ENCODE peak calls at places on chromosomes 2 and 18, in seven cellular contexts. Y is neural progenitor cell, L is GM23338, S is Peyer's patch, N is transverse colon, D is IMR-90, I is thoracic aorta. J is an unnamed sample.

GRCh38 chr18:49030692-49031443 is 80.1 kb upstream of the SMAD7 start:
- DNase-seq in I (no peak), N (no peak), S (no peak), D (no peak), Y (no peak), L (no peak), J (no peak)

GRCh38 chr18:76992226-76993084 is 140.1 kb downstream of the MBP start:
- DNase-seq in L (no peak), I (no peak), S (no peak), D (no peak), Y (peak; percentile 50), N (no peak), J (no peak)

GRCh38 chr18:43271593-43272432 is 5.5 kb downstream of the SYT4 start:
- DNase-seq in I (no peak), S (peak; percentile 46), N (no peak), L (peak; percentile 67), Y (peak; percentile 36), D (peak; percentile 61), J (no peak)

GRCh38 chr2:228507231-228507824 is 325.8 kb upstream of the SPHKAP start:
- DNase-seq in D (no peak), L (no peak), I (no peak), Y (no peak), S (no peak), N (no peak), J (no peak)

GRCh38 chr18:51952844-51953243 is 387.2 kb upstream of the DCC start:
- DNase-seq in D (no peak), L (no peak), Y (no peak), I (no peak), S (no peak), N (no peak), J (no peak)

GRCh38 chr2:236636714-236637485 is 67.3 kb downstream of the ACKR3 start:
- DNase-seq in Y (no peak), N (no peak), S (no peak), L (no peak), I (no peak), D (no peak), J (no peak)

GRCh38 chr18:8895987-8896619 is 190.7 kb downstream of the MTCL1 start:
- DNase-seq in I (no peak), Y (no peak), L (no peak), S (no peak), D (peak; percentile 88), N (no peak), J (no peak)

GRCh38 chr18:57627488-57627887 is 5.9 kb upstream of the NARS1 start:
- DNase-seq in S (no peak), L (no peak), N (no peak), D (peak; percentile 47), Y (no peak), I (no peak), J (no peak)

GRCh38 chr2:164839914-164840457 is 1.6 kb downstream of the COBLL1 start:
- DNase-seq in L (no peak), N (no peak), D (peak; percentile 18), Y (no peak), I (no peak), S (no peak), J (no peak)

GRCh38 chr18:10928971-10929373 is 220.4 kb downstream of the PIEZO2 start:
- DNase-seq in D (peak; percentile 97), L (no peak), Y (no peak), N (no peak), I (no peak), S (no peak), J (no peak)

GRCh38 chr2:111702119-111702808 is 181.7 kb downstream of the ANAPC1 start:
- DNase-seq in L (peak; percentile 86), N (peak; percentile 67), Y (peak; percentile 68), I (no peak), S (peak; percentile 68), D (peak; percentile 58), J (peak; percentile 51)

GRCh38 chr2:171595896-171596295 is 73.6 kb downstream of the CYBRD1 start:
- DNase-seq in D (peak; percentile 95), L (no peak), I (no peak), S (no peak), N (no peak), Y (no peak), J (no peak)

GRCh38 chr2:68251187-68251854 is 1.0 kb downstream of the PPP3R1 start:
- DNase-seq in D (peak; percentile 76), I (no peak), S (peak; percentile 92), N (peak; percentile 86), Y (peak; percentile 89), L (peak; percentile 93), J (peak; percentile 80)

GRCh38 chr18:70044626-70045025 is 97.0 kb upstream of the CD226 start:
- DNase-seq in N (no peak), I (no peak), D (peak; percentile 98), Y (no peak), L (no peak), S (no peak), J (no peak)

GRCh38 chr2:46430992-46431391 is 48.4 kb upstream of the TMEM247 start:
- DNase-seq in L (no peak), Y (no peak), I (no peak), N (no peak), D (no peak), S (no peak), J (no peak)

GRCh38 chr18:79933765-79934164 is 17.7 kb downstream of the SLC66A2 start:
- DNase-seq in Y (peak; percentile 36), S (peak; percentile 60), L (peak; percentile 81), D (no peak), I (no peak), N (peak; percentile 71), J (no peak)

GRCh38 chr18:78871631-78872030 is 108.0 kb upstream of the SALL3 start:
- DNase-seq in L (no peak), S (no peak), D (no peak), I (no peak), Y (no peak), N (no peak), J (no peak)

GRCh38 chr2:163733301-163733938 is 2.4 kb downstream of the FIGN start:
- DNase-seq in L (no peak), I (no peak), D (peak; percentile 6), S (peak; percentile 47), Y (no peak), N (no peak), J (no peak)

GRCh38 chr2:179017958-179018357 is 32.0 kb downstream of the CCDC141 start:
- DNase-seq in Y (no peak), N (no peak), D (no peak), I (no peak), S (no peak), L (no peak), J (no peak)

GRCh38 chr18:38576915-38577314 is 1011.3 kb upstream of the CELF4 start:
- DNase-seq in L (no peak), S (no peak), I (no peak), Y (no peak), N (no peak), D (no peak), J (no peak)

GRCh38 chr2:219547621-219548020 is 3.8 kb downstream of the TMEM198 start:
- DNase-seq in S (no peak), I (no peak), D (no peak), Y (no peak), L (no peak), N (no peak), J (no peak)

GRCh38 chr2:127770973-127771735 is 39.8 kb downstream of the WDR33 start:
- DNase-seq in I (no peak), D (peak; percentile 98), Y (no peak), L (no peak), N (no peak), S (no peak), J (no peak)

GRCh38 chr2:69489793-69490192 is 52.6 kb upstream of the NFU1 start:
- DNase-seq in D (peak; percentile 31), Y (no peak), S (no peak), N (no peak), I (no peak), L (no peak), J (no peak)

GRCh38 chr2:239065962-239066361 is 218.1 kb downstream of the TWIST2 start:
- DNase-seq in Y (no peak), S (no peak), N (no peak), L (peak; percentile 12), D (no peak), I (no peak), J (no peak)
- H3K36me3 ChIP-seq in Y (no peaks in the 10 kb centered on the region), S (no peaks in the 10 kb centered on the region), N (peaks cover 16% of the 10 kb centered on the region), L (no peaks in the 10 kb centered on the region), D (peaks cover 61% of the 10 kb centered on the region), I (peaks cover 46% of the 10 kb centered on the region), J (peaks cover 65% of the 10 kb centered on the region)

GRCh38 chr18:44763327-44763726 is 82.6 kb downstream of the SETBP1 start:
- DNase-seq in N (no peak), I (no peak), Y (no peak), D (no peak), S (no peak), L (no peak), J (no peak)

GRCh38 chr18:44761812-44762211 is 81.1 kb downstream of the SETBP1 start:
- DNase-seq in D (no peak), I (no peak), S (no peak), N (peak; percentile 38), L (no peak), Y (no peak), J (no peak)

GRCh38 chr18:44754567-44754966 is 73.9 kb downstream of the SETBP1 start:
- DNase-seq in N (no peak), Y (no peak), L (no peak), I (no peak), S (no peak), D (no peak), J (no peak)

GRCh38 chr18:44759925-44760342 is 79.2 kb downstream of the SETBP1 start:
- DNase-seq in N (no peak), D (no peak), I (no peak), S (no peak), Y (no peak), L (no peak), J (no peak)

GRCh38 chr18:44758821-44759624 is 78.3 kb downstream of the SETBP1 start:
- DNase-seq in I (no peak), L (no peak), N (peak; percentile 39), D (no peak), S (peak; percentile 73), Y (no peak), J (no peak)
- H3K4me3 ChIP-seq in I (peak overlapping the region; percentile 32), L (no peak overlapping the region), N (no peak overlapping the region), D (no peak overlapping the region), S (peak overlapping the region; percentile 1), Y (no peak overlapping the region), J (no peak overlapping the region)

DNA sequence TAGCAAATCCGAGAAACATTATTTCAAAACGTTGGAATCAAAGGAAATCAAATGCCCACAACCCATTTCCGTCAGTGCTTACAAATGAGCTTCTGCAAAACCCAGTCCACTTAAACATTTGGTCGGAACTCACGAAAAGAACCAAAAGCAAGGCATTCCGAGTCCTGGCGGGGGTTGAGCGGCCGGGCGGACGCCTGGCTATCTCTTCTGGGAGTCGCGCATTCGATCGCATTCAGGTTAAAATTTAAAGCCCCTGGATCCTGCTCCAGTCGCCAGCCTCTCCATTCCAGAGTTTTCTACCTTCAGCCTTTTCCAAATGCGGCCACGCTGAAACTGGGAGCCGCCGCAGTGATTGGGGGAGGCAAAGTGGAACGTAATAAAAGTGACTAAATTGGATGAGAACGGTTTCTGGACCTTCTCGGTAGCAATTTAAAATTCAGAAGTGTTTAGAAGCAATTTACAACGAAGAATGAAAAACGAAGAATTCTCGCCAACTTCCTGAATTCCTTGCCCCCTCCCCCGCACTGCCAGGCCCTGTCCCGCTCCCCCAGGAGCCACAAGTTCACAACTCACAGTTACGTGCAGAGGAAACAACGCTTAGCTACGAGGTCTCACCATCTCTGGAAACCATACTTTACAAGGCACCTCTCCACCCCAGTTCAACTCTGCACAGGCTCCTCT is 1.8 kb upstream of the GATA6 start:
- DNase-seq in Y (peak; percentile 65), D (no peak), L (peak; percentile 74), N (peak; percentile 60), S (no peak), I (no peak), J (no peak)
- H3K27ac ChIP-seq in Y (no peak overlapping the region), D (no peak overlapping the region), L (no peak overlapping the region), N (peak overlapping the region; percentile 94), S (peak overlapping the region; percentile 84), I (peak overlapping the region; percentile 100), J (peak overlapping the region; percentile 73)

GRCh38 chr2:134449157-134449556 is 195.3 kb downstream of the MGAT5 start:
- DNase-seq in Y (no peak), L (no peak), N (no peak), S (no peak), D (no peak), I (no peak), J (no peak)
- H3K36me3 ChIP-seq in Y (no peaks in the 10 kb centered on the region), L (no peaks in the 10 kb centered on the region), N (no peaks in the 10 kb centered on the region), S (no peaks in the 10 kb centered on the region), D (peaks cover 55% of the 10 kb centered on the region), I (peaks cover 15% of the 10 kb centered on the region), J (peaks cover 32% of the 10 kb centered on the region)

J was measured in lung.